ENCODE peak calls at places on chromosomes 16 and 17, in six cellular contexts. O is Peyer's patch; K is left cardiac atrium; M is body of pancreas; Q is activated CD8-positive, alpha-beta T cell treated with anti-CD3 and anti-CD28 coated beads for 36 hours; J is psoas muscle. P is an unnamed sample.

GRCh38 chr17:75068750-75069149 is 19.0 kb upstream of the SLC16A5 start:
- DNase-seq in O (no peak), K (no peak), M (no peak), Q (no peak), J (no peak), P (no peak)

GRCh38 chr17:66716236-66717026 is 118.5 kb upstream of the CACNG5 start:
- DNase-seq in O (no peak), K (no peak), M (no peak), Q (no peak), J (no peak), P (peak; percentile 41)

GRCh38 chr16:361341-361871 is 8.9 kb upstream of the AXIN1 start:
- DNase-seq in O (no peak), K (no peak), M (no peak), Q (no peak), J (peak; percentile 9), P (no peak)

GRCh38 chr16:49189286-49189685 is 92.4 kb downstream of the CBLN1 start:
- DNase-seq in O (no peak), K (no peak), M (no peak), Q (no peak), J (no peak), P (no peak)

GRCh38 chr17:72710834-72711233 is 381.7 kb downstream of the SLC39A11 start:
- DNase-seq in O (no peak), K (no peak), M (no peak), Q (no peak), J (no peak), P (no peak)

GRCh38 chr16:56912746-56913703 is 18.9 kb upstream of the HERPUD1 start:
- DNase-seq in O (no peak), K (no peak), M (no peak), Q (peak; percentile 46), J (no peak), P (no peak)

GRCh38 chr17:78889525-78889924 is 13.5 kb downstream of the CEP295NL start:
- DNase-seq in O (no peak), K (no peak), M (no peak), Q (peak; percentile 47), J (no peak), P (no peak)

GRCh38 chr17:79414520-79415065 is 196.3 kb downstream of the RBFOX3 start:
- DNase-seq in O (no peak), K (no peak), M (no peak), Q (no peak), J (no peak), P (no peak)

GRCh38 chr16:72508196-72508595 is 336.2 kb upstream of the PMFBP1 start:
- DNase-seq in O (no peak), K (no peak), M (no peak), Q (no peak), J (no peak), P (no peak)

GRCh38 chr16:88121886-88122580 is 170.8 kb downstream of the BANP start:
- DNase-seq in O (no peak), K (no peak), M (no peak), Q (no peak), J (no peak), P (no peak)

GRCh38 chr16:9099131-9099625 is 7.7 kb downstream of the HAPSTR1 start:
- DNase-seq in O (no peak), K (no peak), M (no peak), Q (peak; percentile 55), J (no peak), P (no peak)

GRCh38 chr16:68985855-68986254 is 119.6 kb upstream of the HAS3 start:
- DNase-seq in O (no peak), K (no peak), M (no peak), Q (no peak), J (no peak), P (no peak)

GRCh38 chr17:22217135-22217534 is 524.8 kb downstream of the KCNJ18 start:
- DNase-seq in O (no peak), K (no peak), M (no peak), Q (no peak), J (no peak), P (peak; percentile 51)

GRCh38 chr17:49738456-49739163 is 25.3 kb downstream of the FAM117A start:
- DNase-seq in O (no peak), K (no peak), M (no peak), Q (no peak), J (peak; percentile 32), P (no peak)